ENCODE peak calls at places on chromosome 11, in seven cellular contexts. One of them, this sample, is unnamed.

GRCh38 chr11:68847395-68847794 is 5.7 kb upstream of the CPT1A start:
- DNase-seq in lower leg skin: no peak
- DNase-seq in H54: no peak
- DNase-seq in right lobe of liver: no peak
- DNase-seq in testis: no peak
- DNase-seq in GM12892: no peak
- DNase-seq in heart left ventricle: no peak
- DNase-seq in this sample: no peak

GRCh38 chr11:57646756-57647303 is 2.9 kb downstream of the YPEL4 start:
- DNase-seq in lower leg skin: no peak
- DNase-seq in H54: no peak
- DNase-seq in right lobe of liver: no peak
- DNase-seq in testis: no peak
- DNase-seq in GM12892: no peak
- DNase-seq in heart left ventricle: no peak
- DNase-seq in this sample: no peak

GRCh38 chr11:19728436-19728835 is 15.8 kb downstream of the NAV2 start:
- DNase-seq in lower leg skin: no peak
- DNase-seq in H54: no peak
- DNase-seq in right lobe of liver: no peak
- DNase-seq in testis: peak; percentile 18
- DNase-seq in GM12892: no peak
- DNase-seq in heart left ventricle: no peak
- DNase-seq in this sample: no peak

GRCh38 chr11:24635588-24636290 is 138.9 kb downstream of the LUZP2 start:
- DNase-seq in lower leg skin: no peak
- DNase-seq in H54: no peak
- DNase-seq in right lobe of liver: no peak
- DNase-seq in testis: no peak
- DNase-seq in GM12892: no peak
- DNase-seq in heart left ventricle: no peak
- DNase-seq in this sample: no peak

GRCh38 chr11:35286156-35286555 is 133.2 kb downstream of the SLC1A2 start:
- DNase-seq in lower leg skin: no peak
- DNase-seq in H54: no peak
- DNase-seq in right lobe of liver: no peak
- DNase-seq in testis: no peak
- DNase-seq in GM12892: no peak
- DNase-seq in heart left ventricle: no peak
- DNase-seq in this sample: no peak

GRCh38 chr11:46345131-46345597 is 2.1 kb upstream of the DGKZ start:
- DNase-seq in lower leg skin: no peak
- DNase-seq in H54: no peak
- DNase-seq in right lobe of liver: peak; percentile 78
- DNase-seq in testis: no peak
- DNase-seq in GM12892: no peak
- DNase-seq in heart left ventricle: peak; percentile 87
- DNase-seq in this sample: no peak

GRCh38 chr11:10708131-10708530 is 14.6 kb upstream of the IRAG1 start:
- DNase-seq in lower leg skin: no peak
- DNase-seq in H54: no peak
- DNase-seq in right lobe of liver: no peak
- DNase-seq in testis: peak; percentile 43
- DNase-seq in GM12892: no peak
- DNase-seq in heart left ventricle: no peak
- DNase-seq in this sample: no peak

GRCh38 chr11:75195164-75195962 is 44.5 kb downstream of the SLCO2B1 start:
- DNase-seq in lower leg skin: peak; percentile 62
- DNase-seq in H54: no peak
- DNase-seq in right lobe of liver: peak; percentile 91
- DNase-seq in testis: peak; percentile 79
- DNase-seq in GM12892: no peak
- DNase-seq in heart left ventricle: peak; percentile 87
- DNase-seq in this sample: peak; percentile 84

GRCh38 chr11:45078236-45079074 is 68.0 kb upstream of the PRDM11 start:
- DNase-seq in lower leg skin: no peak
- DNase-seq in H54: no peak
- DNase-seq in right lobe of liver: no peak
- DNase-seq in testis: no peak
- DNase-seq in GM12892: no peak
- DNase-seq in heart left ventricle: no peak
- DNase-seq in this sample: peak; percentile 87

GRCh38 chr11:86741489-86742435 is 58.6 kb upstream of the PRSS23 start:
- DNase-seq in lower leg skin: no peak
- DNase-seq in H54: no peak
- DNase-seq in right lobe of liver: no peak
- DNase-seq in testis: no peak
- DNase-seq in GM12892: no peak
- DNase-seq in heart left ventricle: no peak
- DNase-seq in this sample: no peak

GRCh38 chr11:82994615-82995014 is 77.1 kb downstream of the RAB30 start:
- DNase-seq in lower leg skin: no peak
- DNase-seq in H54: no peak
- DNase-seq in right lobe of liver: no peak
- DNase-seq in testis: no peak
- DNase-seq in GM12892: no peak
- DNase-seq in heart left ventricle: no peak
- DNase-seq in this sample: no peak

GRCh38 chr11:70572974-70573260 is 174.6 kb downstream of the CTTN start:
- DNase-seq in lower leg skin: no peak
- DNase-seq in H54: no peak
- DNase-seq in right lobe of liver: no peak
- DNase-seq in testis: no peak
- DNase-seq in GM12892: no peak
- DNase-seq in heart left ventricle: peak; percentile 18
- DNase-seq in this sample: no peak

GRCh38 chr11:86115542-86116385 is 46.9 kb upstream of the PICALM start:
- DNase-seq in lower leg skin: no peak
- DNase-seq in H54: no peak
- DNase-seq in right lobe of liver: no peak
- DNase-seq in testis: no peak
- DNase-seq in GM12892: no peak
- DNase-seq in heart left ventricle: no peak
- DNase-seq in this sample: no peak

GRCh38 chr11:75946531-75947530 is 131.8 kb downstream of the UVRAG start:
- DNase-seq in lower leg skin: peak; percentile 19
- DNase-seq in H54: no peak
- DNase-seq in right lobe of liver: no peak
- DNase-seq in testis: peak; percentile 71
- DNase-seq in GM12892: no peak
- DNase-seq in heart left ventricle: no peak
- DNase-seq in this sample: peak; percentile 66

GRCh38 chr11:2590951-2591754 is 108.6 kb downstream of the KCNQ1OT1 start:
- DNase-seq in lower leg skin: no peak
- DNase-seq in H54: no peak
- DNase-seq in right lobe of liver: no peak
- DNase-seq in testis: no peak
- DNase-seq in GM12892: peak; percentile 6
- DNase-seq in heart left ventricle: peak; percentile 52
- DNase-seq in this sample: peak; percentile 50

GRCh38 chr11:2591805-2592204 is 108.0 kb downstream of the KCNQ1OT1 start:
- DNase-seq in lower leg skin: no peak
- DNase-seq in H54: no peak
- DNase-seq in right lobe of liver: peak; percentile 40
- DNase-seq in testis: peak; percentile 8
- DNase-seq in GM12892: peak; percentile 2
- DNase-seq in heart left ventricle: peak; percentile 55
- DNase-seq in this sample: no peak

GRCh38 chr11:2589538-2589934 is 110.3 kb downstream of the KCNQ1OT1 start:
- DNase-seq in lower leg skin: no peak
- DNase-seq in H54: no peak
- DNase-seq in right lobe of liver: peak; percentile 42
- DNase-seq in testis: no peak
- DNase-seq in GM12892: peak; percentile 13
- DNase-seq in heart left ventricle: no peak
- DNase-seq in this sample: no peak

GRCh38 chr11:2588809-2589537 is 110.8 kb downstream of the KCNQ1OT1 start:
- DNase-seq in lower leg skin: no peak
- DNase-seq in H54: no peak
- DNase-seq in right lobe of liver: peak; percentile 44
- DNase-seq in testis: peak; percentile 9
- DNase-seq in GM12892: peak; percentile 2
- DNase-seq in heart left ventricle: peak; percentile 46
- DNase-seq in this sample: no peak

GRCh38 chr11:2590131-2590950 is 109.5 kb downstream of the KCNQ1OT1 start:
- DNase-seq in lower leg skin: no peak
- DNase-seq in H54: no peak
- DNase-seq in right lobe of liver: peak; percentile 15
- DNase-seq in testis: no peak
- DNase-seq in GM12892: peak; percentile 14
- DNase-seq in heart left ventricle: no peak
- DNase-seq in this sample: no peak
- TF ChIP-seq POLR2A in lower leg skin: no peak
- TF ChIP-seq POLR2A in H54: no peak
- TF ChIP-seq POLR2A in right lobe of liver: no peak
- TF ChIP-seq POLR2A in testis: no peak
- TF ChIP-seq POLR2A in GM12892: no peak
- TF ChIP-seq POLR2A in heart left ventricle: no peak
- TF ChIP-seq POLR2A in this sample: no peak

GRCh38 chr11:67535577-67535976 is 12.3 kb upstream of the CABP2 start:
- DNase-seq in lower leg skin: no peak
- DNase-seq in H54: no peak
- DNase-seq in right lobe of liver: no peak
- DNase-seq in testis: no peak
- DNase-seq in GM12892: no peak
- DNase-seq in heart left ventricle: no peak
- DNase-seq in this sample: no peak
- TF ChIP-seq POLR2A in lower leg skin: no peak
- TF ChIP-seq POLR2A in H54: no peak
- TF ChIP-seq POLR2A in right lobe of liver: no peak
- TF ChIP-seq POLR2A in testis: no peak
- TF ChIP-seq POLR2A in GM12892: no peak
- TF ChIP-seq POLR2A in heart left ventricle: no peak
- TF ChIP-seq POLR2A in this sample: no peak

GRCh38 chr11:72067266-72067665 is 13.1 kb downstream of the NUMA1 start:
- DNase-seq in lower leg skin: no peak
- DNase-seq in H54: no peak
- DNase-seq in right lobe of liver: no peak
- DNase-seq in testis: no peak
- DNase-seq in GM12892: no peak
- DNase-seq in heart left ventricle: no peak
- DNase-seq in this sample: no peak
- TF ChIP-seq POLR2A in lower leg skin: no peak
- TF ChIP-seq POLR2A in H54: no peak
- TF ChIP-seq POLR2A in right lobe of liver: no peak
- TF ChIP-seq POLR2A in testis: no peak
- TF ChIP-seq POLR2A in GM12892: no peak
- TF ChIP-seq POLR2A in heart left ventricle: no peak
- TF ChIP-seq POLR2A in this sample: no peak

GRCh38 chr11:6746086-6746618 is 25.6 kb downstream of the OR2AG2 start:
- DNase-seq in lower leg skin: no peak
- DNase-seq in H54: no peak
- DNase-seq in right lobe of liver: no peak
- DNase-seq in testis: no peak
- DNase-seq in GM12892: peak; percentile 19
- DNase-seq in heart left ventricle: no peak
- DNase-seq in this sample: no peak
- TF ChIP-seq POLR2A in lower leg skin: no peak
- TF ChIP-seq POLR2A in H54: no peak
- TF ChIP-seq POLR2A in right lobe of liver: peak; percentile 50
- TF ChIP-seq POLR2A in testis: no peak
- TF ChIP-seq POLR2A in GM12892: peak; percentile 93
- TF ChIP-seq POLR2A in heart left ventricle: no peak
- TF ChIP-seq POLR2A in this sample: no peak

GRCh38 chr11:93059074-93059957 is 89.9 kb downstream of the MTNR1B start:
- DNase-seq in lower leg skin: no peak
- DNase-seq in H54: no peak
- DNase-seq in right lobe of liver: no peak
- DNase-seq in testis: no peak
- DNase-seq in GM12892: no peak
- DNase-seq in heart left ventricle: no peak
- DNase-seq in this sample: no peak

GRCh38 chr11:93054279-93054678 is 84.8 kb downstream of the MTNR1B start:
- DNase-seq in lower leg skin: no peak
- DNase-seq in H54: no peak
- DNase-seq in right lobe of liver: no peak
- DNase-seq in testis: no peak
- DNase-seq in GM12892: no peak
- DNase-seq in heart left ventricle: no peak
- DNase-seq in this sample: no peak

GRCh38 chr11:93051181-93051580 is 81.7 kb downstream of the MTNR1B start:
- DNase-seq in lower leg skin: no peak
- DNase-seq in H54: no peak
- DNase-seq in right lobe of liver: no peak
- DNase-seq in testis: no peak
- DNase-seq in GM12892: no peak
- DNase-seq in heart left ventricle: no peak
- DNase-seq in this sample: no peak

GRCh38 chr11:93053864-93054263 is 84.4 kb downstream of the MTNR1B start:
- DNase-seq in lower leg skin: no peak
- DNase-seq in H54: no peak
- DNase-seq in right lobe of liver: no peak
- DNase-seq in testis: no peak
- DNase-seq in GM12892: no peak
- DNase-seq in heart left ventricle: no peak
- DNase-seq in this sample: no peak

DNA sequence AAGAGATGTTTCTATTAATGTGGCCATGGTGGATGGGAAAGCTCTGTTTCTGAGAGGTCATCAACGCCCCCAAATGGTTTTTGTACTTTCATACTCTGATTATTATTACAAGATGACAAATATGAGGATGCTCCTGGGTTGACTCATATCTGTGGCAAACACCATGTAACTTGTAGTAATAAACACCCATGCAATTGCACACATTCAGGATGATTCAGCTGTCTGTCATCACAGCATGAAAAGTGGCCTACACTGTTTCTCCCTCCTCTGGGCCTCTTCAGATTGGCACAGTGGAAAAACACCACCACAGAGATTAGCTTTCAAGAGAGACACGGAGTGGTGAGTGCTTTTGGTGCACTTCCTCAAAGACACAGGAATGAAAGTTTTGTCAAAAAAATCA is 85.4 kb downstream of the MTNR1B start:
- DNase-seq in lower leg skin: no peak
- DNase-seq in H54: peak; percentile 15
- DNase-seq in right lobe of liver: no peak
- DNase-seq in testis: no peak
- DNase-seq in GM12892: no peak
- DNase-seq in heart left ventricle: no peak
- DNase-seq in this sample: no peak
- TF ChIP-seq POLR2A in lower leg skin: no peak
- TF ChIP-seq POLR2A in H54: no peak
- TF ChIP-seq POLR2A in right lobe of liver: no peak
- TF ChIP-seq POLR2A in testis: no peak
- TF ChIP-seq POLR2A in GM12892: no peak
- TF ChIP-seq POLR2A in heart left ventricle: no peak
- TF ChIP-seq POLR2A in this sample: no peak